ENCODE peak calls at places on chromosomes 1 and 21, in nine cellular contexts. D is GM12891, P is choroid plexus epithelial cell, G is NCI-H748 treated with DMSO at 0.1 percent for 48 hours, A is Calu3, W is EH, N is GM23248, L is AG04450, F is psoas muscle. S is an unnamed sample.

GRCh38 chr21:36032647-36033406 is 27.5 kb downstream of the SETD4 start:
- DNase-seq in D (no peak), P (no peak), G (no peak), A (no peak), W (no peak), N (no peak), L (no peak), F (no peak), S (no peak)

GRCh38 chr1:224510880-224511645 is 76.5 kb upstream of the WDR26 start:
- DNase-seq in D (no peak), P (peak), G (no peak), A (no peak), W (peak), N (peak), L (no peak), F (no peak), S (no peak)

GRCh38 chr1:79773385-79773784 is 766.9 kb upstream of the ADGRL4 start:
- DNase-seq in D (no peak), P (no peak), G (no peak), A (no peak), W (no peak), N (no peak), L (no peak), F (no peak), S (no peak)

GRCh38 chr1:58649555-58649954 is 50.3 kb downstream of the MYSM1 start:
- DNase-seq in D (no peak), P (peak), G (no peak), A (peak), W (no peak), N (no peak), L (no peak), F (no peak), S (peak)

GRCh38 chr1:110152133-110152785 is 2.0 kb downstream of the SLC6A17 start:
- DNase-seq in D (no peak), P (peak), G (no peak), A (no peak), W (peak), N (peak), L (no peak), F (no peak), S (no peak)

GRCh38 chr1:109821221-109821669 is 57.5 kb upstream of the EPS8L3 start:
- DNase-seq in D (no peak), P (peak), G (no peak), A (peak), W (peak), N (peak), L (peak), F (peak), S (peak)

GRCh38 chr21:37032877-37033471 is 26.5 kb downstream of the RIPPLY3 start:
- DNase-seq in D (no peak), P (peak), G (no peak), A (peak), W (peak), N (peak), L (peak), F (no peak), S (no peak)

GRCh38 chr1:119340861-119341261 is 27.7 kb upstream of the HAO2 start:
- DNase-seq in D (no peak), P (no peak), G (no peak), A (no peak), W (no peak), N (no peak), L (no peak), F (no peak), S (no peak)

GRCh38 chr1:40607921-40608320 is 57.6 kb downstream of the RIMS3 start:
- DNase-seq in D (no peak), P (no peak), G (no peak), A (no peak), W (no peak), N (no peak), L (no peak), F (no peak), S (no peak)

GRCh38 chr1:241459186-241459802 is 60.3 kb downstream of the FH start:
- DNase-seq in D (no peak), P (no peak), G (no peak), A (no peak), W (no peak), N (no peak), L (no peak), F (no peak), S (no peak)

GRCh38 chr1:201653238-201653637 is 114.3 kb downstream of the NAV1 start:
- DNase-seq in D (no peak), P (no peak), G (no peak), A (no peak), W (no peak), N (no peak), L (no peak), F (no peak), S (no peak)

GRCh38 chr1:198747127-198747526 is 108.3 kb downstream of the PTPRC start:
- DNase-seq in D (no peak), P (no peak), G (no peak), A (no peak), W (no peak), N (no peak), L (no peak), F (no peak), S (no peak)

GRCh38 chr1:209890606-209891330 is 47.2 kb upstream of the SYT14 start:
- DNase-seq in D (no peak), P (peak), G (no peak), A (no peak), W (peak), N (peak), L (no peak), F (no peak), S (no peak)

GRCh38 chr1:27623327-27624212 is 11.4 kb downstream of the FGR start:
- DNase-seq in D (no peak), P (no peak), G (no peak), A (no peak), W (no peak), N (no peak), L (no peak), F (no peak), S (no peak)

GRCh38 chr1:211527006-211527405 is 35.0 kb upstream of the RD3 start:
- DNase-seq in D (no peak), P (no peak), G (no peak), A (no peak), W (no peak), N (no peak), L (no peak), F (no peak), S (no peak)

GRCh38 chr1:213057264-213058059 is 6.4 kb downstream of the RPS6KC1 start:
- DNase-seq in D (no peak), P (no peak), G (no peak), A (no peak), W (no peak), N (no peak), L (no peak), F (no peak), S (no peak)

GRCh38 chr1:237470712-237471310 is 419.9 kb downstream of the ZP4 start:
- DNase-seq in D (no peak), P (no peak), G (peak), A (peak), W (no peak), N (no peak), L (no peak), F (no peak), S (no peak)

GRCh38 chr1:154757149-154757548 is 112.9 kb downstream of the KCNN3 start:
- DNase-seq in D (no peak), P (no peak), G (no peak), A (no peak), W (no peak), N (no peak), L (no peak), F (no peak), S (no peak)

GRCh38 chr1:58442114-58442513 is 104.4 kb downstream of the OMA1 start:
- DNase-seq in D (no peak), P (peak), G (peak), A (no peak), W (peak), N (peak), L (no peak), F (no peak), S (no peak)

GRCh38 chr1:6961905-6962304 is 176.7 kb downstream of the CAMTA1 start:
- DNase-seq in D (no peak), P (no peak), G (no peak), A (no peak), W (no peak), N (no peak), L (no peak), F (no peak), S (no peak)